ENCODE peak calls at places on chromosome 1, in ten cellular contexts. G is WTC11, C is pancreas, V is OCI-LY7, U is body of pancreas, W is keratinocyte, Q is heart right ventricle, K is AG09309, S is tibial nerve, J is mammary epithelial cell. F is an unnamed sample.

GRCh38 chr1:175192111-175192629 is 406 bp downstream of the KIAA0040 start:
- DNase-seq in G (peak; percentile 45), C (peak; percentile 85), V (peak; percentile 60), U (peak; percentile 75), W (no peak), Q (peak; percentile 55), K (no peak), S (peak; percentile 37), J (peak; percentile 69), F (peak; percentile 42)

GRCh38 chr1:119466419-119466818 is 40.6 kb upstream of the HSD3B1 start:
- DNase-seq in G (no peak), C (no peak), V (no peak), U (no peak), W (no peak), Q (no peak), K (no peak), S (no peak), J (no peak), F (no peak)

GRCh38 chr1:68313736-68314594 is 81.6 kb upstream of the WLS start:
- DNase-seq in G (no peak), C (no peak), V (no peak), U (no peak), W (no peak), Q (no peak), K (no peak), S (no peak), J (no peak), F (no peak)

GRCh38 chr1:96698332-96698983 is 23.1 kb upstream of the PTBP2 start:
- DNase-seq in G (no peak), C (no peak), V (no peak), U (no peak), W (no peak), Q (no peak), K (no peak), S (no peak), J (no peak), F (no peak)

GRCh38 chr1:32426489-32427255 is 32.4 kb upstream of the BSDC1 start:
- DNase-seq in G (peak; percentile 28), C (no peak), V (no peak), U (peak; percentile 14), W (no peak), Q (no peak), K (no peak), S (no peak), J (no peak), F (no peak)

GRCh38 chr1:160090760-160091159 is 7.7 kb downstream of the IGSF8 start:
- DNase-seq in G (no peak), C (no peak), V (no peak), U (no peak), W (no peak), Q (no peak), K (no peak), S (no peak), J (no peak), F (no peak)

GRCh38 chr1:198155253-198155652 is 1.5 kb upstream of the NEK7 start:
- DNase-seq in G (no peak), C (no peak), V (no peak), U (no peak), W (no peak), Q (no peak), K (peak; percentile 59), S (no peak), J (peak; percentile 79), F (no peak)

GRCh38 chr1:165434264-165434663 is 10.7 kb downstream of the RXRG start:
- DNase-seq in G (no peak), C (no peak), V (no peak), U (peak; percentile 19), W (no peak), Q (no peak), K (no peak), S (no peak), J (no peak), F (no peak)

GRCh38 chr1:219373616-219373935 is 199.9 kb downstream of the LYPLAL1 start:
- DNase-seq in G (no peak), C (no peak), V (no peak), U (no peak), W (no peak), Q (no peak), K (no peak), S (no peak), J (no peak), F (no peak)

GRCh38 chr1:185316163-185317033 is 645 bp downstream of the IVNS1ABP start:
- DNase-seq in G (peak; percentile 90), C (peak; percentile 94), V (peak; percentile 85), U (peak; percentile 94), W (no peak), Q (peak; percentile 97), K (peak; percentile 59), S (peak; percentile 90), J (peak; percentile 88), F (peak; percentile 88)

GRCh38 chr1:47661065-47661464 is 223.2 kb downstream of the FOXD2 start:
- DNase-seq in G (no peak), C (no peak), V (no peak), U (no peak), W (no peak), Q (no peak), K (no peak), S (no peak), J (no peak), F (no peak)

GRCh38 chr1:67300561-67300960 is 7.1 kb upstream of the IL12RB2 start:
- DNase-seq in G (no peak), C (no peak), V (no peak), U (no peak), W (no peak), Q (no peak), K (no peak), S (no peak), J (no peak), F (no peak)

GRCh38 chr1:5921129-5921528 is 71.1 kb downstream of the NPHP4 start:
- DNase-seq in G (no peak), C (no peak), V (no peak), U (peak; percentile 88), W (no peak), Q (no peak), K (no peak), S (no peak), J (no peak), F (no peak)

GRCh38 chr1:179586107-179586823 is 5.4 kb upstream of the TDRD5 start:
- DNase-seq in G (peak; percentile 76), C (peak; percentile 92), V (no peak), U (peak; percentile 79), W (no peak), Q (peak; percentile 50), K (no peak), S (no peak), J (peak; percentile 15), F (peak; percentile 18)

GRCh38 chr1:228082975-228083870 is 715 bp downstream of the ARF1 start:
- DNase-seq in G (no peak), C (peak; percentile 91), V (peak; percentile 56), U (peak; percentile 70), W (no peak), Q (peak; percentile 74), K (no peak), S (peak; percentile 37), J (no peak), F (no peak)

GRCh38 chr1:245197121-245197520 is 42.3 kb downstream of the KIF26B start:
- DNase-seq in G (no peak), C (no peak), V (no peak), U (no peak), W (no peak), Q (no peak), K (no peak), S (no peak), J (no peak), F (no peak)

GRCh38 chr1:54973205-54973921 is 7.1 kb upstream of the TMEM61 start:
- DNase-seq in G (no peak), C (no peak), V (no peak), U (peak; percentile 45), W (no peak), Q (peak; percentile 27), K (no peak), S (no peak), J (no peak), F (no peak)

GRCh38 chr1:241269116-241269515 is 87.9 kb downstream of the RGS7 start:
- DNase-seq in G (peak; percentile 47), C (no peak), V (no peak), U (peak; percentile 20), W (no peak), Q (no peak), K (no peak), S (no peak), J (no peak), F (no peak)
- TF ChIP-seq CTCF in G (peak; percentile 45), C (no peak), V (no peak), U (peak; percentile 50), W (no peak), Q (no peak), K (peak; percentile 14), S (no peak), J (no peak), F (peak; percentile 3)

DNA sequence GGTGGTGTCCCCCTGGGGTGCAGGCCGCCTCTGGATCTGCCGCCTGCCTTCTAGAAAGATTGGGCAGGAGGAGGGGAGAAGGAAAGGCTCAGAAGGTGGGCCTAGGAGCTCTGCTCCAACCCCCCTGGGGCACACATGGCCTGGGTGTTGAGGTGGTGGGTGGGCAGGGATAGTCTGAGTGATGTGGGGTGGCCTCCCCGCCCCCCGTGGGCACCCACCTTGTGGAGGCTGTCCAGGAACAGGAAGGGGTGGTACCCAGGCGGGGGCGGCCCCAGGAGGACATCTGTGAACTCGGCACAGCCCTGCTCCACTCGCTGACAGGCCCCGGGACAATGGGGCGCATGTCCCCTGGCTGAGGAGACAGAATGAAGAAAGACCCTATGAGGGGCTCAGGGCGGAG is 54.9 kb downstream of the MORN1 start:
- DNase-seq in G (no peak), C (no peak), V (no peak), U (no peak), W (no peak), Q (no peak), K (no peak), S (no peak), J (no peak), F (no peak)
- TF ChIP-seq CTCF in G (no peak), C (no peak), V (no peak), U (no peak), W (no peak), Q (no peak), K (no peak), S (no peak), J (no peak), F (no peak)

GRCh38 chr1:11262171-11263049 is at the start of gene MTOR:
- DNase-seq in G (peak; percentile 97), C (peak; percentile 98), V (peak; percentile 100), U (peak; percentile 100), W (peak; percentile 97), Q (peak; percentile 95), K (peak; percentile 99), S (peak; percentile 97), J (peak; percentile 100), F (peak; percentile 98)
- TF ChIP-seq CTCF in G (no peak), C (no peak), V (peak; percentile 65), U (peak; percentile 30), W (peak; percentile 18), Q (peak; percentile 40), K (peak; percentile 28), S (peak; percentile 8), J (no peak), F (no peak)

DNA sequence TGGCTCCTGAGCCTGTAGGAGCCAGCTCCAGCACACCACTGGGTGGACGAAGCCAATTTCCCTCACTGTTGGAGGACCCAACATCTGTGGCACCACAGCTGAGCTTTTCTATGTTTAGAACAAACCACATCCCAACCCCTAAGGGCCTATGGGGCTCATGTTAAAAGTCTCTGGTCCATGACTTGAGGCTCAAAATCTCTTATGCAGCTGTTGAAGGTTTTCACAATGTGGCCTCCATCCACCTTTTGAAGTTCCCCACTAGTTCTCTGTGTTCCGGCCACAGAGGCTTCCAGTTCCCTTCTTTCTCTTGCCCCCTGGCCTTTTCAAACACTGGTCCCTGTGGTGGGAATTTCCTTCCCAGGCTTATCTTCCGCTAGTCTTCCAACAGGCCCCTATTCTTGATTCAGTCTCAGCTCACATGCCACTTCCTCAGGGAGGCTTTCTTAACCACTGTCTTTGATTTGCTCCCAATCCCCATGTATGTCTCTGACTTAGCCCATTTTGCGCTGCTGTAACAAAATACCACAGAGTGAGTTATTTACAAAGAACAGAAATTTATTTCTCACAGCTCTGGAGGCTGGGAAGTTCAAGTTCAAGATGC is 4.0 kb upstream of the IFNLR1 start:
- DNase-seq in G (no peak), C (no peak), V (peak; percentile 98), U (no peak), W (no peak), Q (no peak), K (no peak), S (no peak), J (no peak), F (peak; percentile 66)
- TF ChIP-seq CTCF in G (no peak), C (no peak), V (no peak), U (no peak), W (no peak), Q (no peak), K (no peak), S (no peak), J (no peak), F (no peak)

F was measured in GM13976.